ENCODE peak calls at places on chromosome 16, in four cellular contexts. A is lung; T is RWPE2; R is CD4-positive, alpha-beta memory T cell. Y is an unnamed sample.

GRCh38 chr16:81928975-81929374 is 82.3 kb downstream of the SDR42E1 start:
- DNase-seq in A (peak; percentile 35), T (peak; percentile 79), R (no peak), Y (no peak)

GRCh38 chr16:67504190-67505021 is 21.1 kb upstream of the AGRP start:
- DNase-seq in A (peak; percentile 51), T (no peak), R (peak; percentile 48), Y (no peak)

GRCh38 chr16:67169011-67169451 is 1.3 kb upstream of the NOL3 start:
- DNase-seq in A (no peak), T (no peak), R (no peak), Y (no peak)

GRCh38 chr16:84418056-84418849 is 49.9 kb downstream of the ATP2C2 start:
- DNase-seq in A (no peak), T (no peak), R (no peak), Y (no peak)

GRCh38 chr16:31194898-31195297 is 7.7 kb downstream of the PYCARD start:
- DNase-seq in A (no peak), T (no peak), R (no peak), Y (no peak)

GRCh38 chr16:75486014-75486404 is 9.2 kb downstream of the CHST6 start:
- DNase-seq in A (no peak), T (peak; percentile 98), R (no peak), Y (no peak)

GRCh38 chr16:85882181-85882810 is 16.7 kb upstream of the IRF8 start:
- DNase-seq in A (no peak), T (no peak), R (no peak), Y (no peak)

GRCh38 chr16:31528726-31529397 is 1.2 kb downstream of the AHSP start:
- DNase-seq in A (peak; percentile 30), T (no peak), R (no peak), Y (no peak)

GRCh38 chr16:30473231-30474061 is 904 bp downstream of the ITGAL start:
- DNase-seq in A (no peak), T (no peak), R (peak; percentile 34), Y (no peak)

GRCh38 chr16:85451646-85452363 is 161.3 kb upstream of the GSE1 start:
- DNase-seq in A (no peak), T (no peak), R (no peak), Y (no peak)

GRCh38 chr16:84532299-84532724 is 27.9 kb upstream of the MEAK7 start:
- DNase-seq in A (peak; percentile 47), T (peak; percentile 90), R (no peak), Y (no peak)

GRCh38 chr16:83272201-83272600 is 535.6 kb upstream of the HSBP1 start:
- DNase-seq in A (no peak), T (no peak), R (no peak), Y (no peak)

GRCh38 chr16:88495268-88495772 is 42.2 kb downstream of the ZFPM1 start:
- DNase-seq in A (no peak), T (no peak), R (no peak), Y (no peak)

GRCh38 chr16:10862432-10862831 is 14.6 kb upstream of the CIITA start:
- DNase-seq in A (peak; percentile 78), T (peak; percentile 81), R (no peak), Y (no peak)

GRCh38 chr16:26598061-26598460 is 468.7 kb upstream of the C16orf82 start:
- DNase-seq in A (no peak), T (no peak), R (peak; percentile 77), Y (no peak)

GRCh38 chr16:86075839-86076440 is 177.0 kb downstream of the IRF8 start:
- DNase-seq in A (no peak), T (peak; percentile 23), R (no peak), Y (no peak)

GRCh38 chr16:30185683-30186421 is 2.5 kb downstream of the CORO1A start:
- DNase-seq in A (peak; percentile 57), T (peak; percentile 55), R (peak; percentile 90), Y (no peak)

GRCh38 chr16:67241008-67241900 is 6.0 kb downstream of the FHOD1 start:
- DNase-seq in A (peak; percentile 87), T (peak; percentile 87), R (no peak), Y (peak; percentile 85)

GRCh38 chr16:83992624-83993023 is 24.6 kb downstream of the NECAB2 start:
- DNase-seq in A (no peak), T (no peak), R (no peak), Y (peak; percentile 22)

GRCh38 chr16:82061861-82062525 is 26.9 kb downstream of the HSD17B2 start:
- DNase-seq in A (no peak), T (no peak), R (peak; percentile 5), Y (no peak)

GRCh38 chr16:56336071-56336688 is 89.2 kb downstream of the AMFR start:
- DNase-seq in A (no peak), T (no peak), R (no peak), Y (no peak)

GRCh38 chr16:58020628-58021521 is 4.7 kb upstream of the MMP15 start:
- DNase-seq in A (peak; percentile 65), T (no peak), R (peak; percentile 64), Y (no peak)

GRCh38 chr16:70253291-70254094 is 1.8 kb upstream of the EXOSC6 start:
- DNase-seq in A (no peak), T (no peak), R (peak; percentile 21), Y (no peak)

GRCh38 chr16:83307206-83307990 is 500.4 kb upstream of the HSBP1 start:
- DNase-seq in A (no peak), T (no peak), R (no peak), Y (no peak)

GRCh38 chr16:58970775-58971174 is 236.7 kb upstream of the GOT2 start:
- DNase-seq in A (no peak), T (no peak), R (no peak), Y (no peak)

GRCh38 chr16:87895641-87896141 is 26.4 kb upstream of the SLC7A5 start:
- DNase-seq in A (no peak), T (no peak), R (no peak), Y (no peak)

GRCh38 chr16:70590722-70591438 is 55.5 kb upstream of the IL34 start:
- DNase-seq in A (no peak), T (no peak), R (no peak), Y (no peak)

GRCh38 chr16:30996324-30996999 is 11.5 kb downstream of the HSD3B7 start:
- DNase-seq in A (no peak), T (no peak), R (no peak), Y (no peak)

GRCh38 chr16:87538594-87538993 is 45.8 kb upstream of the ZCCHC14 start:
- DNase-seq in A (no peak), T (no peak), R (no peak), Y (no peak)

GRCh38 chr16:29994613-29995329 is 646 bp downstream of the HIRIP3 start:
- DNase-seq in A (peak; percentile 84), T (peak; percentile 75), R (no peak), Y (no peak)

GRCh38 chr16:21638573-21638975 is 13.8 kb downstream of the IGSF6 start:
- DNase-seq in A (no peak), T (no peak), R (peak; percentile 41), Y (no peak)

DNA sequence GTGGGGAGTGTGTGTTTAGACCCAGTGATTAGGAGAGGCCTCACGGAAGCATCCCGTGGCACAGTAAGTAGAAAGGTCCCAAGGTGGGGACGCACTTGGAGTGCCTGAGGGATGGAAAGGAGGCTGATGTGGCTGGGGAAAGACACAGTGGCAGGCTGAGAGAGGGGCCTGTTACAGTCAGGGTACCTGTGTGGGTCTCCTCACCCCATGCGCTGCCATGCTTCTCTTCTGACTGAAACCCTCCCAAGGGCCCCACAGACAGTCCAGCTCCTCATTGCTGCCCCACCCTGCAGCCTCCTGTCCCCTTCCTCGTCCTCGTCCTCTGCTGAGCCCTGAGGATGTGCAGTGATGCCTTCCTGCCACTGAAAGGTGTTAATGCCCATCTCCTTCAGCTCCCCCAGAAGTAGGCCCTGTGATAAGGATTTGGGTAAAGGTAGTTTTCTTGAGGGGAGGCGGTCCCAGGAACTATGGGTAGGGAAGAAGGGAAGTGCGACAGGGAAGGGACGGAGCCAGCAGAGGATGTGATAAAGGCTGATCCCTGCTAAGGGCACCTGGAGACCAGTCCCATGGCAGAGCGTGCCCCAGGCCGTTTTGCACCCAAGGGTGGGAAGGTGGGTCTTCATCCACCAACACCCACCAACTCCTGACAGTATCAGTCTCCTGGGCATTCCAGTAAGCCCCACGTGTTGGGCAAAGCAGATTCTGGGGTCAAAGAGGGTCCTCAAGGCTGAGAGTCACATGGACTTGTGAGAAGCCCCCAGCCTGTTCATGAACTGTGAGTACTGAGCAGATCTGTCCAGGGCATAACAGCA is 237.2 kb downstream of the GSG1L start:
- DNase-seq in A (no peak), T (no peak), R (no peak), Y (no peak)
- H3K4me3 ChIP-seq in A (no peak overlapping the region), T (no peak overlapping the region), R (no peak overlapping the region), Y (no peak overlapping the region)

GRCh38 chr16:1332618-1333148 is 762 bp upstream of the BAIAP3 start:
- DNase-seq in A (no peak), T (no peak), R (no peak), Y (no peak)
- H3K4me3 ChIP-seq in A (peak overlapping the region; percentile 25), T (no peak overlapping the region), R (peak overlapping the region; percentile 24), Y (peak overlapping the region; percentile 49)

GRCh38 chr16:2501938-2502900 is 11.5 kb upstream of the ATP6V0C start:
- DNase-seq in A (no peak), T (peak; percentile 47), R (no peak), Y (no peak)

GRCh38 chr16:2499890-2500633 is 13.7 kb upstream of the ATP6V0C start:
- DNase-seq in A (no peak), T (peak; percentile 65), R (no peak), Y (no peak)

GRCh38 chr16:2499454-2499853 is 14.3 kb upstream of the ATP6V0C start:
- DNase-seq in A (no peak), T (no peak), R (no peak), Y (no peak)

GRCh38 chr16:2500634-2500936 is 13.2 kb upstream of the ATP6V0C start:
- DNase-seq in A (no peak), T (no peak), R (no peak), Y (no peak)

DNA sequence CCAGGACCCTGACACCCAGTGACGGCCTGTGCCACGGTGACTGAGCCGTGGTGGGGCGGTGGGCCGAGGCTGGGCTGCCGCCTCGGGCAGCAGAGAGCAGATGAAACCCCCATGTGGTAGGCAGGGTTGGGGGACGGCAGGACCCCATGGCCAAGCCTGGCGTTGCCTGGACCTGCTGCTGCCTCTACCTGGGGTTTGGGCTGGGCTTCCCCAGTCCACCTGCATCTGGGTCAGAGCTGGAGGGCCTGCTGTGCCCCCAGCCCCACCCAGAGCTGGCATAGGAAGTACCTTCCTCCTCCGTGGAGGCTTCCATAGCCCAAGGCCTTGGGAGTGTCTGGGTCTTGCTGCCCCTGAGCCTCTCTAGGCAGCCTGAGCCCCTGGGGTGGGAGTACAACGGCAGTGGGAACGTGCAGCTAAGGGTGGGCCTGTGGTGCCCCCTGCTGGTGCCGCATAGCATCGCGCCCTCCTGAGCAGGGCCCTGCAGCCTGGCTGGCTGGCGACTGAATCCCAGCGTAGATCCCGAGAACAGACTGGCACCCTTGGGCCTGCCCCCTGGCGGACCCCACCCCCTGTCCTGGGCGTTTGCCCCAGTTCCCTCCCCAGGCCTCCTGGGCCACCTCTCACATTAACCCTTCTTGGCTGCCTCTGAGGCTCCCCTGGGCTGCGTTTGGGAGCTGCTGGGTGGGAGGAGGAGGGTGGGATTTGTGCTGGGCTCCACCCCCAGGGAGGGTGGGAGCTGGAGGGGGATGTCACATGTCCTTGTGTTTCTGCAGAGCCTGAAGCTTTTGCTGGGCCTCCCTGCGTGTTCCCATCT is 12.6 kb upstream of the ATP6V0C start:
- DNase-seq in A (peak; percentile 83), T (peak; percentile 45), R (peak; percentile 75), Y (no peak)
- H3K4me3 ChIP-seq in A (no peak overlapping the region), T (no peak overlapping the region), R (no peak overlapping the region), Y (no peak overlapping the region)

GRCh38 chr16:4625617-4626159 is 1.1 kb downstream of the MGRN1 start:
- DNase-seq in A (no peak), T (no peak), R (no peak), Y (no peak)

GRCh38 chr16:4624015-4624826 is at the start of gene MGRN1:
- DNase-seq in A (peak; percentile 95), T (peak; percentile 96), R (peak; percentile 95), Y (peak; percentile 95)

GRCh38 chr16:4626396-4626795 is 1.8 kb downstream of the MGRN1 start:
- DNase-seq in A (no peak), T (no peak), R (no peak), Y (no peak)

GRCh38 chr16:4624827-4625616 is 396 bp downstream of the MGRN1 start:
- DNase-seq in A (peak; percentile 78), T (no peak), R (peak; percentile 59), Y (no peak)

GRCh38 chr16:4623593-4623992 is 1.0 kb upstream of the MGRN1 start:
- DNase-seq in A (no peak), T (no peak), R (no peak), Y (no peak)
- H3K4me3 ChIP-seq in A (no peak overlapping the region), T (no peak overlapping the region), R (peak overlapping the region; percentile 38), Y (no peak overlapping the region)